ENCODE peak calls at places on chromosomes 16 and 17, in seven cellular contexts. D, O, I, Y, H, V and F are unnamed samples.

GRCh38 chr17:47810200-47810821 is 11.3 kb downstream of the OSBPL7 start:
- DNase-seq in H (peak; percentile 87), I (no peak), Y (peak; percentile 96), V (no peak), D (peak; percentile 100), O (peak; percentile 65), F (peak; percentile 73)

GRCh38 chr16:69513180-69513966 is 52.4 kb upstream of the NFAT5 start:
- DNase-seq in I (no peak), V (no peak), D (peak; percentile 95), O (peak; percentile 47), H (peak; percentile 65), Y (no peak), F (no peak)

GRCh38 chr17:29613856-29614255 is 8.9 kb downstream of the CORO6 start:
- DNase-seq in V (no peak), I (no peak), D (no peak), H (no peak), O (no peak), Y (no peak), F (no peak)

GRCh38 chr17:31672161-31672819 is 186.8 kb downstream of the COPRS start:
- DNase-seq in D (no peak), Y (no peak), H (no peak), I (no peak), O (no peak), V (no peak), F (peak; percentile 24)

GRCh38 chr17:58325976-58326468 is 2.6 kb downstream of the TSPOAP1 start:
- DNase-seq in I (no peak), O (peak; percentile 57), Y (no peak), D (no peak), H (no peak), V (no peak), F (no peak)

GRCh38 chr17:81520021-81520894 is 7.7 kb upstream of the ACTG1 start:
- DNase-seq in D (no peak), O (no peak), V (no peak), Y (no peak), I (no peak), H (no peak), F (no peak)

GRCh38 chr17:1179635-1180433 is at the start of gene ABR:
- DNase-seq in D (no peak), I (peak; percentile 67), V (no peak), O (no peak), H (peak; percentile 26), Y (peak; percentile 46), F (peak; percentile 77)

GRCh38 chr16:48446534-48446920 is 61.3 kb upstream of the SIAH1 start:
- DNase-seq in V (no peak), D (no peak), H (no peak), O (no peak), I (no peak), Y (no peak), F (no peak)

GRCh38 chr17:63381101-63381729 is 64.9 kb downstream of the CYB561 start:
- DNase-seq in D (peak; percentile 34), O (no peak), V (no peak), I (no peak), Y (peak; percentile 68), H (peak; percentile 82), F (no peak)

GRCh38 chr16:54633943-54634362 is 296.7 kb upstream of the IRX5 start:
- DNase-seq in O (peak; percentile 59), H (no peak), V (no peak), D (peak; percentile 39), Y (no peak), I (no peak), F (peak; percentile 41)

GRCh38 chr16:48479319-48479718 is 94.1 kb upstream of the SIAH1 start:
- DNase-seq in V (no peak), H (no peak), O (peak; percentile 10), Y (no peak), D (no peak), I (no peak), F (no peak)

GRCh38 chr17:68701046-68701445 is 99.9 kb upstream of the FAM20A start:
- DNase-seq in Y (no peak), H (peak; percentile 23), V (no peak), I (no peak), O (peak; percentile 97), D (no peak), F (no peak)

GRCh38 chr16:68520649-68521086 is 18.4 kb upstream of the ZFP90 start:
- DNase-seq in Y (peak; percentile 83), D (peak; percentile 86), O (peak; percentile 97), V (peak; percentile 58), H (peak; percentile 66), I (peak; percentile 83), F (peak; percentile 96)

GRCh38 chr17:83119987-83120864 is 40.8 kb downstream of the METRNL start:
- DNase-seq in Y (peak; percentile 16), I (no peak), O (peak; percentile 31), H (no peak), V (no peak), D (no peak), F (no peak)

GRCh38 chr17:44258811-44259351 is 9.1 kb downstream of the SLC4A1 start:
- DNase-seq in Y (no peak), V (no peak), H (no peak), I (no peak), D (no peak), O (no peak), F (no peak)

GRCh38 chr17:7676533-7676932 is 10.8 kb downstream of the TP53 start:
- DNase-seq in Y (no peak), V (no peak), H (no peak), D (no peak), I (no peak), O (peak; percentile 80), F (peak; percentile 72)

GRCh38 chr17:2990396-2990795 is 73.0 kb downstream of the OR1D5 start:
- DNase-seq in Y (no peak), V (no peak), D (no peak), H (no peak), I (no peak), O (no peak), F (peak; percentile 13)

GRCh38 chr16:27639588-27640276 is 89.8 kb downstream of the KATNIP start:
- DNase-seq in H (peak; percentile 65), O (peak; percentile 70), D (peak; percentile 3), V (no peak), I (peak; percentile 24), Y (peak; percentile 57), F (peak; percentile 53)

GRCh38 chr16:67594956-67595355 is 32.6 kb downstream of the CTCF start:
- DNase-seq in D (no peak), O (peak; percentile 22), H (peak; percentile 68), Y (peak; percentile 13), I (no peak), V (no peak), F (no peak)

GRCh38 chr17:74798239-74798707 is 22.1 kb upstream of the NAT9 start:
- DNase-seq in V (no peak), O (no peak), D (no peak), I (no peak), H (peak; percentile 36), Y (peak; percentile 78), F (no peak)

GRCh38 chr16:52435573-52435972 is 111.4 kb downstream of the TOX3 start:
- DNase-seq in Y (no peak), D (no peak), O (no peak), V (no peak), I (peak; percentile 14), H (no peak), F (no peak)

GRCh38 chr17:74515941-74516340 is 15.3 kb downstream of the CD300LB start:
- DNase-seq in Y (no peak), I (no peak), O (no peak), V (no peak), D (no peak), H (no peak), F (no peak)

GRCh38 chr16:75096730-75097129 is 19.9 kb downstream of the LDHD start:
- DNase-seq in I (no peak), Y (no peak), D (peak; percentile 85), O (peak; percentile 90), V (peak; percentile 46), H (no peak), F (peak; percentile 88)

GRCh38 chr17:42502926-42503325 is 33.1 kb upstream of the NAGLU start:
- DNase-seq in O (no peak), V (no peak), Y (no peak), H (no peak), I (no peak), D (no peak), F (no peak)

GRCh38 chr17:42507671-42508070 is 28.4 kb upstream of the NAGLU start:
- DNase-seq in D (peak; percentile 79), O (no peak), Y (no peak), H (no peak), V (no peak), I (no peak), F (no peak)

GRCh38 chr17:42502091-42502490 is 34.0 kb upstream of the NAGLU start:
- DNase-seq in Y (no peak), H (no peak), O (no peak), V (no peak), D (no peak), I (no peak), F (no peak)
- H4K8ac ChIP-seq in Y (no peak overlapping the region), H (no peak overlapping the region), O (no peak overlapping the region), V (no peak overlapping the region), D (no peak overlapping the region), I (no peak overlapping the region), F (no peak overlapping the region)

DNA sequence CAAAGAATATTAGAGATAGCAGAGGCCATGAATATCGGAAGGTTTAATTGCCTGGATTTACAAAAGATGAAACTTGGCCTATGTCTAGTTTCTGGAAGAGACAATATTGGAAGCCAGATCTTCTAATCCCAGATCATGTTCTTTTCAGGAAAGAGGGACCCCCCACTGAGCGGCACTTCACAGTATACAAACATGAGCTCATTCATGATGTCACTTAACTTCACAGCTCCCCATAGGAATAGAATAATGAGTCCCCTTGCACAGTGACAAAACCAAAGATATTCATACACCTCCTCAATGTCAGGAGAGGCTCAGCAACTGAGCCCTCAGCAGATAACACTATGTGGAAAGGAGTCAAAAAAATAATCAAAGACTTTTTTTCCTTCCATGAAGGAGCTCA is 147.5 kb downstream of the CDH11 start:
- DNase-seq in Y (no peak), O (peak; percentile 36), V (no peak), D (no peak), H (no peak), I (peak; percentile 23), F (no peak)
- H2BK120ac ChIP-seq in Y (no peak overlapping the region), O (no peak overlapping the region), V (no peak overlapping the region), D (no peak overlapping the region), H (no peak overlapping the region), I (no peak overlapping the region), F (no peak overlapping the region)

DNA sequence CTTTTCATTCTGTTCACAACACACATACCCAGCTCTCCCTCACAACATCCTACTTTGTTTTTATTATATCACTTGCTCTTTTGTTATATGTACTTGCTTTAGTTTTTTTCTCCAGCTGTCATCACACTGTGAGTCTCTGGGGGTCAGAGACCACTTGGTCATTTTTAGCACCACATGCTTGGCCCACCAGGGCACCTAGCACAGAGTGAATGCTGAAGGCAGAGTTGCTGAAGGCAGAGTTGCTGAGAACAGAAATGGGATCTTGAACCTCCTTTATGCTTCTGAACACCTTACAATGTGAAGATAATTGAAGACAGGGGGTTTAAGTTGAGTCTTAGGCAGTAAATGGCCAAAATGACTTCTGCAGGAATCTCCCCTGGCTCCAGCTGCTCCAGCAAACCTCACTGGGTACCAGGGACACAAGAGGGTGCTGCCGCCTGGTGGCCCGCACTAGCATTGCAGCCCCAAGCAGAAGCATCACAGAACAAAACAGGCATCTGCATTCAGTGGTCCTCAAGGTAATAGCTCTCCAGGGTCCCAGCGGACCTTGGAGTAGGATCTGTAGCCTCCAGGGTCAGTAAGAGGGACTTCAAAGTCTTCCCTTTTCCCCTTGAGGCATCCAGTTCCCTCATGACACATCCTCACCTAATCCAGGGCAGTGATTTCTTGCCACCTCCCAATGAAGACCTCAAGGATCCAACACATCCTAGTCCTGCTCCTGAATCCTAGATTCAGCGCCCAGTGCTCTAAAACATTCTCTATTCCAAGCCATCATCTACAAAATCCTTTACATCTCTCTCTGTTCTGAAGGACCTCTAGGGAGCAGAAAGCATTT is 1972.6 kb downstream of the TP53TG3F start:
- DNase-seq in D (no peak), I (no peak), O (peak; percentile 13), V (no peak), H (no peak), Y (no peak), F (no peak)
- H3K18ac ChIP-seq in D (no peak overlapping the region), I (no peak overlapping the region), O (no peak overlapping the region), V (no peak overlapping the region), H (no peak overlapping the region), Y (no peak overlapping the region), F (no peak overlapping the region)

GRCh38 chr17:40888321-40888720 is 3.3 kb upstream of the KRT20 start:
- DNase-seq in D (no peak), I (no peak), H (no peak), Y (no peak), V (no peak), O (no peak), F (no peak)
- H4K8ac ChIP-seq in D (no peak overlapping the region), I (no peak overlapping the region), H (no peak overlapping the region), Y (no peak overlapping the region), V (no peak overlapping the region), O (no peak overlapping the region), F (no peak overlapping the region)